ENCODE peak calls at places on chromosome 4, in six cellular contexts. I is left lung, J is right atrium auricular region, F is hepatocyte, C is ovary, O is body of pancreas. A is an unnamed sample. For H3K4me1, the result is how much of the 10 kb centered on the place peaks cover.

GRCh38 chr4:2009651-2010233 is 968 bp upstream of the NELFA start:
- DNase-seq in I (peak), J (peak), F (peak), C (peak), O (peak), A (peak)

GRCh38 chr4:112277220-112277619 is 8.5 kb downstream of the TIFA start:
- DNase-seq in J (no peak), C (no peak), F (no peak), O (peak), I (no peak), A (no peak)

GRCh38 chr4:177726111-177726510 is 283.9 kb upstream of the AGA start:
- DNase-seq in C (no peak), J (no peak), F (no peak), I (no peak), O (no peak), A (no peak)

GRCh38 chr4:14877246-14878220 is 124.7 kb upstream of the CPEB2 start:
- DNase-seq in J (no peak), C (no peak), F (no peak), I (no peak), O (no peak), A (peak)

GRCh38 chr4:102234243-102234838 is 110.9 kb downstream of the SLC39A8 start:
- DNase-seq in F (no peak), I (no peak), O (no peak), J (no peak), C (no peak), A (no peak)

GRCh38 chr4:137694138-137694537 is 161.8 kb upstream of the PCDH18 start:
- DNase-seq in J (no peak), O (no peak), F (no peak), I (no peak), C (peak), A (no peak)

GRCh38 chr4:120509222-120509621 is 413.3 kb downstream of the PRDM5 start:
- DNase-seq in J (no peak), O (no peak), F (no peak), C (no peak), I (no peak), A (no peak)

GRCh38 chr4:835148-836002 is 9.4 kb upstream of the CPLX1 start:
- DNase-seq in J (no peak), C (no peak), I (peak), F (no peak), O (peak), A (no peak)

GRCh38 chr4:25346913-25347312 is 30.1 kb upstream of the ANAPC4 start:
- DNase-seq in C (no peak), O (no peak), F (no peak), I (no peak), J (no peak), A (no peak)

GRCh38 chr4:26171953-26172352 is 148.9 kb upstream of the RBPJ start:
- DNase-seq in J (no peak), C (no peak), F (peak), O (no peak), I (no peak), A (peak)

GRCh38 chr4:140256941-140257340 is 103.0 kb upstream of the MAML3 start:
- DNase-seq in I (no peak), O (no peak), F (peak), J (no peak), C (no peak), A (no peak)

GRCh38 chr4:85102606-85103005 is 136.1 kb upstream of the WDFY3 start:
- DNase-seq in I (no peak), O (no peak), F (no peak), J (no peak), C (no peak), A (no peak)

GRCh38 chr4:182023469-182023868 is 219.7 kb upstream of the TENM3 start:
- DNase-seq in C (no peak), J (no peak), O (no peak), F (no peak), I (no peak), A (no peak)

GRCh38 chr4:118994030-118994429 is 105.4 kb downstream of the SYNPO2 start:
- DNase-seq in C (peak), F (no peak), O (no peak), J (no peak), I (no peak), A (no peak)

GRCh38 chr4:966266-967112 is 6.9 kb downstream of the DGKQ start:
- DNase-seq in J (no peak), I (no peak), F (no peak), C (no peak), O (no peak), A (no peak)

GRCh38 chr4:153075836-153076235 is 128.4 kb upstream of the TRIM2 start:
- DNase-seq in F (no peak), I (no peak), O (no peak), C (no peak), J (no peak), A (no peak)

GRCh38 chr4:159383569-159383934 is 280.7 kb downstream of the RAPGEF2 start:
- DNase-seq in I (no peak), F (no peak), C (no peak), J (no peak), O (no peak), A (peak)
- H3K27ac ChIP-seq in I (no peak), F (no peak), C (no peak), J (no peak), O (no peak), A (peak)

DNA sequence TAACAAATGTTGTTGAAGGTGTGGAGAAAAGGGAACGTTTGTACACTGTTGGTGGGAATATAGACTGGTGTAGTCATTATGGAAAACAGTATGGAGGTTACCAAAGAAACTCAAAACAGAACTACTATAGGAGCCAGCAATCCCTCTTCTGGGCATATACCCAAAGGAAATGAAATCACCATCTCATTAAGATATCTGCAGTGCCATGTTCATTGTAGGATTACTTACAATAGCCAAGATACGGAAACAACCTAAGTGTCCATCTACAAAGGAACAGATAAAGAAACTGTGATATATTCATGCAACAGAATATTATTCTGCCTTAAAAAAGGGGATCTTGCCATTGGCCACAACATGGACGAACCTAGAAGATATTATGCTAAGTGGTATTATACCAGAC is 22.2 kb downstream of the APBB2 start:
- DNase-seq in O (no peak), I (no peak), J (no peak), F (no peak), C (no peak), A (peak)
- H3K4me1 ChIP-seq in O (under half), I (under half), J (under half), F (under half), C (under half), A (under half)

DNA sequence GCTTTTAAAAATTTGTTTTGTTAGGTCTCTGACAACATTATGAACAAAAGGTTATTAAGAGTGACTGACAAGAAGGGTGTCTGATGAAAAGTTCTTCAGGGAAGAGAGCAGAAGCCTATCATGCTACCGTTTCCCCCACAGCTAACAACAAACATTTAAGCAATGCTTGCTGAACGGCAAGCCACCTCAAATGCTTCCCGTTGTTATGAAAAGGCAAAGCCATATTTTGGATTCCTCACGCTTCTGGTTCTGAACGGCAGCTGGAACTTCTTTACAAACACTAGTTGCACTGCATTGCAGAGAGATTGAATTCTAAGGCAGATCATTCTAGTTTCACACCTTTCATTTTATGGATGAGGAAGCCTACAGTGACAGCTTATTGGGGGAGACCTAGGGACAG is 48.6 kb upstream of the NAP1L5 start:
- DNase-seq in F (no peak), I (no peak), C (no peak), J (no peak), O (no peak), A (no peak)
- H3K27ac ChIP-seq in F (no peak), I (no peak), C (no peak), J (peak), O (no peak), A (peak)

GRCh38 chr4:168491563-168491962 is 5.3 kb upstream of the PALLD start:
- DNase-seq in J (no peak), F (no peak), I (no peak), C (no peak), O (no peak), A (no peak)

GRCh38 chr4:168499241-168499640 is 2.4 kb downstream of the PALLD start:
- DNase-seq in C (no peak), I (no peak), O (no peak), F (no peak), J (no peak), A (no peak)

GRCh38 chr4:168498259-168498658 is 1.4 kb downstream of the PALLD start:
- DNase-seq in F (no peak), I (no peak), C (no peak), J (no peak), O (no peak), A (no peak)

GRCh38 chr4:168501407-168501806 is 4.6 kb downstream of the PALLD start:
- DNase-seq in F (no peak), C (no peak), I (no peak), O (peak), J (no peak), A (no peak)

GRCh38 chr4:168496834-168497233 is at the start of gene PALLD:
- DNase-seq in J (no peak), F (peak), I (peak), O (no peak), C (no peak), A (peak)
- H3K4me1 ChIP-seq in J (under half), F (under half), I (under half), O (under half), C (under half), A (under half)

GRCh38 chr4:145920205-145920604 is 18.4 kb downstream of the ZNF827 start:
- DNase-seq in F (no peak), C (no peak), J (no peak), O (no peak), I (no peak), A (peak)
- H3K27ac ChIP-seq in F (no peak), C (no peak), J (peak), O (no peak), I (no peak), A (no peak)

DNA sequence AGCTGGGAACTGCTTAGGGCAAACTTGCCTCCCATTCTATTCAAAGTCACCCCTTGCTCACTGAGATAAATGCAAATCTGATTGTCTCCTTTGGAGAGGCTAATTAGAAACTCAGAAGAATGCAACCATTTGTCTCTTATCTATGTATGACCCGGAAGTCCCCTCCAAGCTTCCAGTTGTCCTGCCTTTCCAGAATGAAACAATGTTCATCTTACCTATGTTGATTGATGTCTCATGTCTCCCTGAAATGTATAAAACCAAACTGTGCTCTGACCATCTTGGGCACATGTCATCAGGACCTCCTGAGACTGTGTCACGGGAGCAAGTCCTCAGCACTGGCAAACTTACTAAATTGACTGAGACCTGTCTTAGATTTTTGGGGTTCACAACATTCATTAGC is 37.1 kb upstream of the TMPRSS11E start:
- DNase-seq in C (no peak), O (no peak), I (no peak), J (no peak), F (no peak), A (no peak)
- H3K4me1 ChIP-seq in C (under half), O (under half), I (under half), J (under half), F (under half), A (under half)

DNA sequence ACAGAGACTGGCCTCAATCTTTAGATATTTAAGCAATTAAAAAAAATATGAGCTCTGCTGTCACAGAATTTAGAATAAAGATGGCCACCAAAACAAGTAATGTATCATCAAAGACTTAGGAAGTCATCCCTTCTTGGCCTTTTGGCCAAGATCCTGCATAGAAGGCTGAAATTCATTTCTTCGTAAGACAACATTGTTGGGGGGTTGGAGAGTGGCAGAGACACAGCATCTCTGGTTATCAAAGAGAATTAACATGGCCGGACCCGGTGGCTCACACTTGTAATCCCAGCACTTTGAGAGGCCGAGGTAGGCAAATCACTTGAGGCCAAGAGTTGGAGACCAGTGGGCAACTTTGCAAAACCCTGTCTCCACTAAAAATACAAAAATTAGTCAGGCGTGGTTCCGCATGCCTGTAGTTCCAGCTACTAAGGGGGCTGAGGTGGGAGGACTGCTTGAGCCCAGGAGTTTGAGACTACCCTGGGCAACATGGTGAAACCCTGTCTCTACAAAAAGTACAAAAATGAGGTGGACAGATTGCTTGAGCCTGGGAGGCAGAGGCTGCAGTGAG is 4.0 kb downstream of the PPM1K start:
- DNase-seq in F (no peak), J (no peak), I (no peak), C (no peak), O (no peak), A (no peak)
- H3K27ac ChIP-seq in F (no peak), J (peak), I (no peak), C (no peak), O (no peak), A (no peak)

GRCh38 chr4:8552581-8553205 is 27.5 kb upstream of the GPR78 start:
- DNase-seq in F (no peak), I (no peak), C (no peak), O (no peak), J (no peak), A (no peak)
- H3K4me1 ChIP-seq in F (under half), I (under half), C (under half), O (under half), J (under half), A (under half)

GRCh38 chr4:186851291-186852077 is 127.8 kb upstream of the FAT1 start:
- DNase-seq in C (no peak), I (no peak), J (no peak), F (no peak), O (no peak), A (no peak)
- H3K27ac ChIP-seq in C (no peak), I (no peak), J (no peak), F (peak), O (no peak), A (no peak)

DNA sequence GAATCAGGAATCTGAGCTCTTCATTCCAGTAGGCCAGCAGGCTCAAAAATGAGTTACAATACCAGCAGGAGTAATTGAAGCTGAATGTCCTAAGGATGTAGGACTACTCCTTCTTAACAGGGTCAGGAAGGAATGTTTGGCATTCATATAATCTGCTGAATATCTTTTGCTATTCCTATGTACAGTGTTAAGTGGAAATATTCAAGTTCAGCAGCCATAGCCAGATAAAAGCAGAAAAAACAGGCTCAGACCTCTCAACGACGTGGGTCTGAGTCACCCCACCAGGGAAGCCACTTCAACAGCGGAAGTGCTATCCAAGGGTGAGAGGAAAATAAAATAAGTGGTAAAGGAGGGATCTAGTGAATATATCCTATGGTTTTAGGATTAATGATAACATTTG is 577.0 kb downstream of the SPOCK3 start:
- DNase-seq in O (no peak), C (no peak), I (no peak), J (no peak), F (peak), A (peak)
- H3K4me1 ChIP-seq in O (under half), C (under half), I (under half), J (under half), F (under half), A (under half)

A was measured in cardiac muscle cell.